ENCODE peak calls at places on chromosomes 3 and 15, in four cellular contexts. G is A549, P is SK-N-SH, X is GM12878. A is an unnamed sample.

GRCh38 chr3:36546196-36546595 is 165.9 kb downstream of the STAC start:
- DNase-seq in P (no peak), X (no peak), G (no peak), A (no peak)

GRCh38 chr3:13463618-13464400 is 16.3 kb upstream of the HDAC11 start:
- DNase-seq in G (no peak), X (no peak), P (no peak), A (no peak)

GRCh38 chr15:36960179-36960946 is 140.0 kb downstream of the MEIS2 start:
- DNase-seq in P (no peak), X (no peak), G (no peak), A (no peak)

GRCh38 chr15:76340802-76341365 is 4.3 kb downstream of the ISL2 start:
- DNase-seq in G (no peak), P (no peak), X (no peak), A (no peak)

GRCh38 chr3:185988080-185988815 is 50.4 kb upstream of the TRA2B start:
- DNase-seq in P (peak; percentile 35), G (no peak), X (no peak), A (no peak)

GRCh38 chr15:48040166-48040817 is 80.5 kb upstream of the SLC24A5 start:
- DNase-seq in P (no peak), G (no peak), X (no peak), A (no peak)

GRCh38 chr3:132268956-132269355 is 48.3 kb upstream of the ACP3 start:
- DNase-seq in X (no peak), G (no peak), P (no peak), A (no peak)

GRCh38 chr3:117479095-117479494 is 769.5 kb downstream of the TUSC7 start:
- DNase-seq in P (no peak), X (peak; percentile 48), G (no peak), A (no peak)

GRCh38 chr15:31262901-31263671 is 63.5 kb upstream of the KLF13 start:
- DNase-seq in X (peak; percentile 84), G (no peak), P (no peak), A (no peak)

GRCh38 chr15:66400351-66400774 is 13.7 kb downstream of the MAP2K1 start:
- DNase-seq in X (no peak), G (no peak), P (no peak), A (no peak)

GRCh38 chr3:69012836-69013255 is 638 bp downstream of the EOGT start:
- DNase-seq in G (peak; percentile 48), P (peak; percentile 87), X (no peak), A (peak; percentile 22)

GRCh38 chr3:123489400-123490004 is 40.6 kb upstream of the ADCY5 start:
- DNase-seq in P (peak; percentile 83), X (no peak), G (peak; percentile 60), A (peak; percentile 27)

GRCh38 chr15:64774556-64775523 is 549 bp downstream of the RBPMS2 start:
- DNase-seq in P (peak; percentile 81), G (no peak), X (no peak), A (no peak)

GRCh38 chr3:16013563-16013962 is 160.9 kb upstream of the GALNT15 start:
- DNase-seq in X (no peak), G (no peak), P (no peak), A (no peak)

GRCh38 chr15:88871313-88871712 is 24.0 kb downstream of the HAPLN3 start:
- DNase-seq in G (no peak), X (no peak), P (no peak), A (no peak)

GRCh38 chr3:13023251-13024055 is 49.8 kb downstream of the IQSEC1 start:
- DNase-seq in P (no peak), X (no peak), G (peak; percentile 28), A (no peak)

GRCh38 chr15:83379574-83379973 is 67.6 kb upstream of the SH3GL3 start:
- DNase-seq in G (peak; percentile 78), P (no peak), X (no peak), A (no peak)

GRCh38 chr3:177838951-177839350 is 641.7 kb upstream of the TBL1XR1 start:
- DNase-seq in P (no peak), X (no peak), G (no peak), A (no peak)

GRCh38 chr3:105944721-105945120 is 75.9 kb upstream of the CBLB start:
- DNase-seq in X (no peak), P (no peak), G (no peak), A (peak; percentile 4)

GRCh38 chr3:55143928-55144671 is 216.2 kb upstream of the LRTM1 start:
- DNase-seq in X (no peak), P (no peak), G (no peak), A (no peak)

GRCh38 chr3:190666801-190667200 is 152.9 kb downstream of the IL1RAP start:
- DNase-seq in P (no peak), G (no peak), X (no peak), A (no peak)

GRCh38 chr3:126137490-126138130 is 42.8 kb downstream of the ALDH1L1 start:
- DNase-seq in X (no peak), G (no peak), P (no peak), A (no peak)

GRCh38 chr3:115436767-115437301 is 186.5 kb upstream of the GAP43 start:
- DNase-seq in P (no peak), G (peak; percentile 34), X (no peak), A (peak; percentile 1)
- TF ChIP-seq PBX3 in P (peak; percentile 95), G (no peak), X (no peak), A (no peak)

DNA sequence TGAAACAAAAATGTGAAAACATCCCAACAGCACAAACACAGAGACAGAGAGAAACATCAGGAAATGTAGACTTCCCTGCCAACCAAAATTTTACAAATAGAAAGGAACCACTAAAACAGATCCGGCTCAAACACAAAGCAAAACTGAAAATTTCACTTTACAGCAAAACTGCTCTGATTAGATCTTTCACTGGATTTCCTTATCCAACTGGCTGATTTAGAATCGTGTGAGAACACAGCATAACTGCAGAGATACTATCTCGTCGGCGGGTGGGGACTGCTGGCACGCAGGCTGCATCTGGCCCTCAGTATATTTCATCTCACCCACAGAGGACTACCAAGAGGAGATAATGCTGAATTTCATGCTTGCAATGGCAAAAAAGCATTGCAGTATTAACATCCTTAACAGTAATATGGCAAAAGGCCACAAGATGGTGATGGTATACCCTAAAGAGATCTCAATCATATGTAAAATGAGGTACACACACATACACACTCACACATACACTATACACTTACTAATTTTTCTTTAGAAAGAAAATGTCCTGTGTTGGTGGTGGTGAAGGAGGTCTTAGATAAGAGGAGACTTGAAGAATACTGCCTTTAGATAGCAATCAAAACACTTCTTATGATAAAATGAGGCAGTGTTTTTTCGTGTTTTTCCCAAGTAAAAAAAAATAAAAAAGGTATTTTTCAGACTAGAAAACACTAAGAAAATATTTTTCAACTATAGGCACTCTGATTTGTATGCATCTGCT is 10.6 kb upstream of the LEO1 start:
- DNase-seq in X (peak; percentile 92), G (peak; percentile 83), P (peak; percentile 75), A (peak; percentile 75)
- TF ChIP-seq PBX3 in X (no peak), G (no peak), P (peak; percentile 15), A (no peak)

GRCh38 chr3:167520656-167521360 is 47.0 kb upstream of the SERPINI2 start:
- DNase-seq in X (no peak), P (no peak), G (no peak), A (no peak)
- TF ChIP-seq PBX3 in X (no peak), P (no peak), G (no peak), A (no peak)

DNA sequence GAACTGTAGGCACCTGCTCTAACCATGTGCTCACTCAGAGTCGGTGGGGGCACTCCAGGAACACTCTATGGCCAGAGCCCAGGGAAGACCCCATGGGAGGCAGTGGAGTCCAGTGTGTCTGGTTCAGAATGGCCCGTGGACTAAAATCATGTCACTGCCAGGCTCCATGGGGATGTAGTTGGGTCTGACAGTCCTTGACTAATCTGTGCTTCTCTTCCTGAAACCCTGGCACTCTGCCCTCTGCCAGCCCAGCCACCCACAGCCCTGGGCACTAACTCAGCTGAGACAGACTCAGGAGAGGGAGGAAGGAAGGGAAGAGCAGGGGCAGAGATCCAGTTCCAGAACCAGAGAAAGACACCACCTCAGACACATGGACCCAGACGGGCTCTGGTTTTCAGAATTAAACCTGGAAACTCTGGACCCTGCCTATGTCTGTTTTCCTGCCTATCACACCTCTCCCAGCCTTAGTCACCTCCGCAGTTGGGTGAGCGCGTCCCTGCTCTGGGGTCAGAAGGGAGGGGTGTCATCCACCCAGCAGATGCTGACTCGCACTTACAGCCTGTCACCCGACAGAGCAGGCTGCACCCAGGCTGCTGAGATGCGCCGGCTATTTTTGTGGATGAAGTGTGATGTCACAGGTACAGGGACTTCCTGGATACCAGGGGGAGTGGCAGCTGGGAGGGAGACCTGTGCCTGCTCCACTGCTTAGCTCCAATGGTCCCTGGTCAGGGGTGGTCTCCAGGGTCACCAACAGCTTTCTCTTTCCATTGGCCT is 56.8 kb upstream of the INSYN1 start:
- DNase-seq in G (no peak), X (no peak), P (peak; percentile 71), A (no peak)
- TF ChIP-seq PBX3 in G (no peak), X (no peak), P (no peak), A (no peak)

A was measured in HepG2.